ENCODE peak calls at places on chromosomes 2 and 18, in eight cellular contexts. S is CD4-positive, CD25-positive, alpha-beta regulatory T cell; O is tibial artery; B is tibial nerve; C is OCI-LY7; X is effector memory CD4-positive, alpha-beta T cell; L is Peyer's patch; U is IMR-90. R is an unnamed sample.

GRCh38 chr2:10157293-10157692 is 34.8 kb downstream of the RRM2 start:
- DNase-seq in S (no peak), O (no peak), B (no peak), C (no peak), X (no peak), L (no peak), U (no peak), R (no peak)

GRCh38 chr2:237922641-237923361 is 44.0 kb upstream of the UBE2F start:
- DNase-seq in S (no peak), O (peak; percentile 72), B (no peak), C (no peak), X (no peak), L (no peak), U (no peak), R (no peak)

GRCh38 chr2:67514515-67514914 is 117.4 kb downstream of the ETAA1 start:
- DNase-seq in S (no peak), O (no peak), B (no peak), C (no peak), X (no peak), L (no peak), U (peak; percentile 94), R (no peak)

GRCh38 chr2:101125374-101125773 is 25.8 kb downstream of the TBC1D8 start:
- DNase-seq in S (no peak), O (no peak), B (no peak), C (no peak), X (no peak), L (no peak), U (no peak), R (no peak)

GRCh38 chr2:162197095-162197825 is 45.2 kb upstream of the GCG start:
- DNase-seq in S (no peak), O (no peak), B (no peak), C (no peak), X (no peak), L (no peak), U (peak; percentile 89), R (no peak)

GRCh38 chr2:32479224-32479623 is 122.4 kb downstream of the BIRC6 start:
- DNase-seq in S (no peak), O (no peak), B (no peak), C (no peak), X (no peak), L (no peak), U (peak; percentile 69), R (no peak)

GRCh38 chr18:48791636-48792105 is 159.1 kb downstream of the SMAD7 start:
- DNase-seq in S (no peak), O (peak; percentile 53), B (peak; percentile 6), C (no peak), X (no peak), L (no peak), U (no peak), R (no peak)

GRCh38 chr2:60347781-60348180 is 205.7 kb downstream of the BCL11A start:
- DNase-seq in S (no peak), O (no peak), B (no peak), C (no peak), X (no peak), L (no peak), U (no peak), R (no peak)

GRCh38 chr18:62418258-62418657 is 93.1 kb downstream of the TNFRSF11A start:
- DNase-seq in S (peak; percentile 70), O (no peak), B (no peak), C (no peak), X (no peak), L (no peak), U (no peak), R (no peak)

GRCh38 chr2:58569460-58570185 is 328.5 kb upstream of the FANCL start:
- DNase-seq in S (peak; percentile 6), O (no peak), B (no peak), C (no peak), X (no peak), L (no peak), U (no peak), R (no peak)

GRCh38 chr2:11949732-11950503 is 203.5 kb downstream of the LPIN1 start:
- DNase-seq in S (no peak), O (no peak), B (no peak), C (peak; percentile 82), X (no peak), L (no peak), U (no peak), R (no peak)

GRCh38 chr2:144645055-144645778 is 125.3 kb upstream of the ZEB2 start:
- DNase-seq in S (no peak), O (no peak), B (no peak), C (no peak), X (no peak), L (no peak), U (peak; percentile 56), R (no peak)

GRCh38 chr18:48728204-48728833 is 189.5 kb downstream of the CTIF start:
- DNase-seq in S (no peak), O (peak; percentile 78), B (no peak), C (no peak), X (no peak), L (no peak), U (peak; percentile 99), R (no peak)

GRCh38 chr2:105951390-105951694 is 206.6 kb downstream of the NCK2 start:
- DNase-seq in S (no peak), O (no peak), B (no peak), C (no peak), X (no peak), L (no peak), U (no peak), R (no peak)

GRCh38 chr2:66445781-66446177 is 10.9 kb downstream of the MEIS1 start:
- DNase-seq in S (no peak), O (no peak), B (no peak), C (no peak), X (no peak), L (no peak), U (no peak), R (no peak)

GRCh38 chr2:203783496-203784203 is 77.2 kb downstream of the CD28 start:
- DNase-seq in S (no peak), O (no peak), B (no peak), C (no peak), X (no peak), L (no peak), U (peak; percentile 87), R (no peak)

GRCh38 chr2:80670763-80671162 is 366.2 kb upstream of the LRRTM1 start:
- DNase-seq in S (no peak), O (no peak), B (no peak), C (no peak), X (no peak), L (no peak), U (no peak), R (no peak)

GRCh38 chr18:44759925-44760342 is 79.2 kb downstream of the SETBP1 start:
- DNase-seq in S (peak; percentile 49), O (no peak), B (no peak), C (peak; percentile 50), X (no peak), L (peak; percentile 34), U (no peak), R (no peak)

GRCh38 chr2:5932556-5933469 is 240.6 kb downstream of the SOX11 start:
- DNase-seq in S (no peak), O (no peak), B (no peak), C (no peak), X (no peak), L (no peak), U (no peak), R (peak; percentile 62)

GRCh38 chr2:226910384-226910783 is 74.5 kb downstream of the RHBDD1 start:
- DNase-seq in S (no peak), O (no peak), B (no peak), C (no peak), X (no peak), L (no peak), U (no peak), R (no peak)

GRCh38 chr2:143975216-143975615 is 544.7 kb downstream of the ZEB2 start:
- DNase-seq in S (no peak), O (no peak), B (no peak), C (no peak), X (no peak), L (no peak), U (no peak), R (no peak)

DNA sequence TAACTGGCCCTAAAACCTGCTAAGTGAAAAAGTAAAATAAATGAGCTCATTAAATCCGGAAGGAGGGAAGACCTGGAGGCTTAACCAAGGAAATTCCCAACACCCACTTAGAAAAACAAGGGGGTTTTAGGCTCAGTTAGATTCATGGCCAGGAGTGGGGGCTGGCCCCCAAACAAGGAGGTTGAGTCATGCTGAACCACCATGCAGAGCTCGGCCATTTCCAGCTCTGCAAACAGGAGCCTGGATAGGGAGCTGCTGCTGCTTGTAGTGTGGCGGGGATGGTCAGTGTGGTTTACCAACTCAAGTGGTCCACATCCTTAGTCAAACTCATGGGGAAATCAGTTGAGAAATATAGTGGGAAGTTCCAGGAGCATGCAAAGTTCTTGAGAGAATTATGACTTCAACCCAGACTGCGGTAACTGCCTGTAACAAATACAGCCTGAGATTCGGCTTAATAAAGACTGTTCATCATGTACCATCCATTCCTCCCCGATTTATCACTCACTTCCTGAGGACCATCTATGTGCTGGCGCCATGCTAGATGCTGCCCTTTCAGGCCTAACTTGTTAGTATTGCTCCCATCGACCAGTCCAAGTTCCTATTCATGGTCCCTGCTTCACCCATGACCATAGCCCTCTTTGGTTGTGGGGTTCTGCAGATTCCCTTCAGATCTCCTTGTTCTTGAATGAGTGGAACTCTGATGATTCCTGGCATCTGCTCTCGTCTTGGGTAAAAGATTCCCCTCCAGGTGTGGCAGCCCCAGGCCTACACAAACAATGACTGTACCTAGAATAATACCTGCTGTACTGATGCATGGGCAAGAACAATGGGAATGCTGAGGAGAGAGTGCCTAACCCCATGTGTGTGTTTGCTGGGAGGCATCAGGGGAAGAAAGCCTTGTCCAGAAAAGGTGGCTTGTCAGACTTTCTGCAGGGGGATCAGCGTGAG is 39.5 kb upstream of the MRPL19 start:
- DNase-seq in S (no peak), O (no peak), B (no peak), C (no peak), X (no peak), L (no peak), U (peak; percentile 65), R (no peak)
- H3K27ac ChIP-seq in S (no peak overlapping the region), O (no peak overlapping the region), B (no peak overlapping the region), C (no peak overlapping the region), X (no peak overlapping the region), L (no peak overlapping the region), U (peak overlapping the region; percentile 23), R (no peak overlapping the region)

GRCh38 chr2:138274421-138275291 is 226.9 kb upstream of the SPOPL start:
- DNase-seq in S (no peak), O (no peak), B (no peak), C (no peak), X (no peak), L (no peak), U (peak; percentile 34), R (no peak)
- H3K4me1 ChIP-seq in S (no peaks in the 10 kb centered on the region), O (no peaks in the 10 kb centered on the region), B (no peaks in the 10 kb centered on the region), C (no peaks in the 10 kb centered on the region), X (no peaks in the 10 kb centered on the region), L (peaks cover 11% of the 10 kb centered on the region), U (peaks cover 13% of the 10 kb centered on the region), R (no peaks in the 10 kb centered on the region)

DNA sequence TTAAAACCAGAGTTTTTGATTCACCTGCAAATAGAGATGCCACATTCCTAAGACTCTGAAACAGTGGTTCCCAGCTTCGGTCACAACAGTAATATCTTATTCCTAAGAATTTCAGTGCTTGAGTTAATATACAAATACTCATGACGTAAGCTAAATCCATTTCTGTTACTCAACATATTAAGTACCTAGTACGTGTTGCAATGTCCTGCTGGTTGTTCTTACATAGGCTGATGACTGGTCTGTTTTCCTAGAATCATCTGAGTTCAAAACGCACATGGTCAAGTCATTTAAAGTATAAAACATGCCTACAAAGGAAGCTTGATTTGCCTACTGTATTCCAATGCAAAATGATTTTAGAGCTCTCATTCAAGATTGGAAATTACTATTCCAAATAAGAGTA is 7.2 kb downstream of the NCL start:
- DNase-seq in S (no peak), O (no peak), B (no peak), C (no peak), X (no peak), L (no peak), U (peak; percentile 21), R (no peak)
- H3K9me3 ChIP-seq in S (no peaks in the 10 kb centered on the region), O (no peaks in the 10 kb centered on the region), B (no peaks in the 10 kb centered on the region), C (no peaks in the 10 kb centered on the region), X (no peaks in the 10 kb centered on the region), L (no peaks in the 10 kb centered on the region), U (no peaks in the 10 kb centered on the region), R (no peaks in the 10 kb centered on the region)

GRCh38 chr2:43460141-43460540 is 135.7 kb downstream of the THADA start:
- DNase-seq in S (no peak), O (no peak), B (no peak), C (no peak), X (no peak), L (no peak), U (no peak), R (no peak)
- H3K27ac ChIP-seq in S (no peak overlapping the region), O (peak overlapping the region; percentile 75), B (no peak overlapping the region), C (no peak overlapping the region), X (no peak overlapping the region), L (no peak overlapping the region), U (no peak overlapping the region), R (peak overlapping the region; percentile 64)

R was measured in left ventricle myocardium inferior.